ENCODE peak calls at places on chromosomes 3 and 15, in nine cellular contexts. P, A, H, N, C, S, D, X and I are unnamed samples.

GRCh38 chr15:96337991-96338771 is 7.7 kb downstream of the NR2F2 start:
- DNase-seq in A (no peak), P (no peak), D (peak), C (peak), N (no peak), H (peak), S (no peak), X (no peak), I (no peak)

GRCh38 chr3:177945999-177946398 is 590.2 kb upstream of the KCNMB2 start:
- DNase-seq in C (no peak), D (peak), S (no peak), P (no peak), X (no peak), H (no peak), N (no peak), A (no peak), I (no peak)

GRCh38 chr3:114706591-114707224 is 412.9 kb downstream of the TIGIT start:
- DNase-seq in X (no peak), D (peak), N (no peak), H (peak), S (peak), A (no peak), P (no peak), C (peak), I (peak)

GRCh38 chr3:173006006-173006405 is 135.0 kb downstream of the SPATA16 start:
- DNase-seq in H (no peak), X (no peak), P (no peak), S (no peak), A (no peak), C (no peak), D (no peak), N (no peak), I (no peak)

GRCh38 chr3:264394-265156 is 68.0 kb downstream of the CHL1 start:
- DNase-seq in H (peak), P (no peak), N (no peak), X (peak), A (no peak), D (peak), C (peak), S (no peak), I (no peak)

GRCh38 chr15:91055548-91056331 is 33.3 kb upstream of the VPS33B start:
- DNase-seq in A (peak), D (peak), N (peak), C (peak), S (peak), P (peak), H (peak), X (peak), I (peak)

GRCh38 chr3:190305406-190305805 is 16.8 kb downstream of the CLDN1 start:
- DNase-seq in A (no peak), C (peak), X (no peak), N (no peak), P (no peak), D (peak), S (no peak), H (no peak), I (peak)

GRCh38 chr3:76096836-76097587 is 311.7 kb upstream of the ZNF717 start:
- DNase-seq in A (no peak), X (no peak), H (peak), P (no peak), C (no peak), S (no peak), D (no peak), N (no peak), I (peak)

GRCh38 chr15:26634319-26634718 is 138.5 kb downstream of the GABRB3 start:
- DNase-seq in A (no peak), H (no peak), D (no peak), P (no peak), X (no peak), S (no peak), C (no peak), N (no peak), I (no peak)

GRCh38 chr15:58387130-58387529 is 44.7 kb upstream of the LIPC start:
- DNase-seq in A (no peak), S (no peak), D (peak), H (peak), X (peak), C (peak), P (no peak), N (no peak), I (peak)

GRCh38 chr3:53805463-53806159 is 40.6 kb downstream of the CHDH start:
- DNase-seq in S (no peak), N (no peak), P (no peak), H (no peak), A (no peak), X (no peak), C (no peak), D (no peak), I (no peak)

GRCh38 chr15:73293773-73294172 is 75.0 kb downstream of the HCN4 start:
- DNase-seq in N (no peak), A (no peak), X (no peak), H (no peak), P (no peak), S (no peak), D (no peak), C (no peak), I (no peak)

GRCh38 chr15:77185242-77185785 is 114.4 kb upstream of the TSPAN3 start:
- DNase-seq in N (no peak), A (no peak), X (no peak), S (no peak), H (no peak), C (no peak), P (no peak), D (peak), I (no peak)

GRCh38 chr3:185070491-185071335 is 82.1 kb downstream of the C3orf70 start:
- DNase-seq in C (peak), S (peak), D (no peak), X (no peak), H (no peak), A (no peak), N (no peak), P (no peak), I (peak)

GRCh38 chr3:103440539-103441113 is 1005.8 kb downstream of the ZPLD1 start:
- DNase-seq in D (no peak), P (no peak), X (no peak), A (no peak), S (no peak), H (peak), C (peak), N (no peak), I (no peak)

GRCh38 chr15:31306426-31307269 is 20.0 kb upstream of the KLF13 start:
- DNase-seq in P (peak), C (no peak), H (peak), A (no peak), D (no peak), X (no peak), N (no peak), S (peak), I (no peak)

GRCh38 chr3:89042251-89042650 is 65.2 kb upstream of the EPHA3 start:
- DNase-seq in N (no peak), C (no peak), H (peak), S (no peak), X (no peak), P (no peak), D (no peak), A (no peak), I (peak)

GRCh38 chr3:60027335-60027734 is 977.5 kb upstream of the CFAP20DC start:
- DNase-seq in X (no peak), H (no peak), D (no peak), S (no peak), P (no peak), N (no peak), A (no peak), C (no peak), I (no peak)

GRCh38 chr3:134064081-134064480 is 34.4 kb upstream of the SLCO2A1 start:
- DNase-seq in S (no peak), X (no peak), A (no peak), D (no peak), C (no peak), N (no peak), H (no peak), P (no peak), I (no peak)

GRCh38 chr3:170410428-170411029 is 8.1 kb upstream of the CLDN11 start:
- DNase-seq in S (no peak), N (no peak), H (peak), D (peak), P (no peak), X (peak), C (peak), A (no peak), I (peak)

GRCh38 chr3:134754768-134755559 is 40.1 kb upstream of the EPHB1 start:
- DNase-seq in P (peak), D (peak), X (no peak), H (peak), C (peak), A (no peak), S (peak), N (no peak), I (peak)

GRCh38 chr3:186722457-186722856 is 5.3 kb downstream of the KNG1 start:
- DNase-seq in A (no peak), D (peak), N (no peak), P (no peak), X (no peak), S (no peak), H (no peak), C (peak), I (peak)

GRCh38 chr3:69320867-69321266 is 65.0 kb downstream of the FRMD4B start:
- DNase-seq in D (no peak), P (peak), H (no peak), S (no peak), X (no peak), A (no peak), N (no peak), C (no peak), I (no peak)

GRCh38 chr3:151979914-151980313 is 106.5 kb downstream of the SUCNR1 start:
- DNase-seq in X (peak), H (no peak), P (no peak), C (no peak), S (no peak), N (no peak), A (no peak), D (no peak), I (peak)

GRCh38 chr3:197942956-197943556 is 6.9 kb upstream of the RPL35A start:
- DNase-seq in H (peak), D (peak), S (no peak), X (no peak), N (no peak), P (no peak), C (peak), A (no peak), I (peak)

GRCh38 chr3:51519848-51520247 is 18.7 kb upstream of the RAD54L2 start:
- DNase-seq in P (no peak), D (no peak), N (no peak), H (no peak), A (no peak), X (no peak), S (no peak), C (no peak), I (no peak)

GRCh38 chr3:172189987-172190603 is 150.7 kb downstream of the FNDC3B start:
- DNase-seq in N (no peak), S (no peak), H (no peak), D (peak), P (no peak), C (no peak), X (no peak), A (no peak), I (peak)

GRCh38 chr3:4596596-4596995 is 103.4 kb downstream of the ITPR1 start:
- DNase-seq in C (no peak), D (no peak), X (no peak), H (no peak), A (no peak), P (no peak), N (no peak), S (no peak), I (no peak)

GRCh38 chr3:160921020-160921635 is 165.1 kb downstream of the PPM1L start:
- DNase-seq in H (peak), S (peak), X (peak), P (no peak), N (no peak), D (peak), C (peak), A (no peak), I (peak)

GRCh38 chr3:172447611-172448579 is at the start of gene GHSR:
- DNase-seq in D (no peak), P (no peak), H (no peak), C (no peak), S (no peak), N (no peak), X (no peak), A (no peak), I (no peak)

GRCh38 chr15:48962662-48963523 is 826 bp downstream of the SHC4 start:
- DNase-seq in H (peak), N (no peak), P (peak), X (no peak), D (peak), A (no peak), C (peak), S (peak), I (peak)

GRCh38 chr15:74212494-74212893 is 9.9 kb upstream of the STRA6 start:
- DNase-seq in A (no peak), C (no peak), S (no peak), H (no peak), X (no peak), N (no peak), D (no peak), P (no peak), I (no peak)

GRCh38 chr15:70528270-70528706 is 235.1 kb downstream of the UACA start:
- DNase-seq in C (no peak), D (peak), N (no peak), A (no peak), X (no peak), S (no peak), P (no peak), H (peak), I (no peak)

GRCh38 chr3:195068045-195068444 is 202.9 kb downstream of the XXYLT1 start:
- DNase-seq in N (no peak), C (peak), A (no peak), X (no peak), S (no peak), P (no peak), D (no peak), H (peak), I (peak)

GRCh38 chr15:59292393-59292792 is 80.3 kb downstream of the MYO1E start:
- DNase-seq in A (peak), H (peak), C (peak), D (peak), X (no peak), N (no peak), S (no peak), P (no peak), I (peak)

GRCh38 chr3:185820973-185821758 is 3.7 kb downstream of the IGF2BP2 start:
- DNase-seq in A (no peak), S (no peak), P (no peak), N (no peak), D (peak), X (peak), C (peak), H (peak), I (peak)

GRCh38 chr15:100944237-100944875 is 25.2 kb downstream of the LRRK1 start:
- DNase-seq in A (no peak), P (no peak), S (no peak), C (no peak), H (no peak), X (no peak), N (no peak), D (peak), I (no peak)

GRCh38 chr3:168812234-168812633 is 716.5 kb upstream of the GOLIM4 start:
- DNase-seq in P (no peak), S (no peak), D (no peak), H (peak), N (no peak), C (no peak), X (no peak), A (no peak), I (peak)

GRCh38 chr3:68984011-68984410 is 29.5 kb downstream of the EOGT start:
- DNase-seq in H (no peak), P (no peak), S (no peak), C (no peak), A (no peak), D (no peak), X (no peak), N (no peak), I (no peak)

DNA sequence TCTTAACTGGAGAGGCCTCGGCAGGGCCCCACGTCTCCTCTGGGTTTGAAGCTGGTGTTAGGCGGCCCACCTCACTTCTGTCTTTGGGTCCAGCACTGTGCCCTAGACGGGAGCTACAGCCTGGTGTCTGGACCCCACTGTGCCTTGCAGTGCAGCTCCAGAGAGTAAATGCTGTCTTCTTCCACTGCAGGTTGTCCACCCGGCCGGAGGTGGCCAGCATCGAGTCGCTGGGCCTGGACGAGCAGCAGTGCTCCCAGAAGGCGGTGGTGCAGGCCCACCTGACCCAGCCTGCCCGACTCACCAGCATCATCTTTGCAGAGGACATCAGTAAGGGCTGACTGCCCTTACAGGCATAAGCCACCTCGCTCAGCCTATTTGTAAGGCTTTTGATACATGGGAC is 53.1 kb upstream of the TAMM41 start:
- DNase-seq in C (no peak), S (no peak), P (no peak), A (no peak), D (no peak), N (no peak), H (no peak), X (no peak), I (no peak)
- H3K4me3 ChIP-seq in C (no peak), S (no peak), P (no peak), A (no peak), D (no peak), N (no peak), H (no peak), X (no peak), I (no peak)

DNA sequence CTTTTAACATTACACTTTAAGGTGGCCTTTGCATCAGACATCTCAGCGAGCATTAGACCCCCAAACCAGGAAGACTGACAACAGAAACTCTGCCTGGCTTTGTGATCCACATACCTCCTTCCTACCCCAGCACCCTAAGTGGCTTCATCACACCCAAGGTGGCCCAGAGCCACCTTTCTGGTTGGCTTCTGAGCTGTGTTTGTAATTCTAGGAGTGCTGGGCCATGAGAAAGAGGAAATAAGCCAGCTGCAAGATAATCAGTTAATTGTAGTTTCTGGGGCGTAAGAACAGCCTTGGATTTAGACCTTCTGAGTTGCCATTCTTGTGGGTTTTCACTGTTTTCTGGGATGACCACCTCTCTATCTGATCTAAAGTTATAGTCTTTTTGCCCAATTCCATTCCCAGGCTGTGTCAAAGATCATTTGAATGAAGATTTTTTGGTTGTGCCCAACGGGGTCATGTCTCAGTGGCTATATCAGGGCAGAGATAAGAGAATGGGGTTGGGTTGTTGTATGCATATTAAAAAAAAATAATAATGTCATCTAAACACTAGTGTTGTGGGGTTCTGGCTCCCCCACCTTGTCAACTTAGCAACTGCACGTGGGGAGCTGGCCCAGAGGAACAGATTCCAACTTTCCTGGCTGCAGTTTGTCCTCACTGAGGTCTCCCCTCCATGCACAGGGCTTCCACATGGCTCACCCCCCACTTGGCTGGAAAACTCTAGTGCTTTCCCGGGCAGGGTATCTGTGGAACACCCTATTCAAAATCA is 234.8 kb upstream of the WNT5A start:
- DNase-seq in D (peak), C (peak), X (no peak), A (no peak), S (peak), H (peak), P (peak), N (no peak), I (peak)
- TF ChIP-seq CTCF in D (peak), C (peak), X (peak), A (peak), S (peak), H (peak), P (peak), N (no peak), I (peak)

DNA sequence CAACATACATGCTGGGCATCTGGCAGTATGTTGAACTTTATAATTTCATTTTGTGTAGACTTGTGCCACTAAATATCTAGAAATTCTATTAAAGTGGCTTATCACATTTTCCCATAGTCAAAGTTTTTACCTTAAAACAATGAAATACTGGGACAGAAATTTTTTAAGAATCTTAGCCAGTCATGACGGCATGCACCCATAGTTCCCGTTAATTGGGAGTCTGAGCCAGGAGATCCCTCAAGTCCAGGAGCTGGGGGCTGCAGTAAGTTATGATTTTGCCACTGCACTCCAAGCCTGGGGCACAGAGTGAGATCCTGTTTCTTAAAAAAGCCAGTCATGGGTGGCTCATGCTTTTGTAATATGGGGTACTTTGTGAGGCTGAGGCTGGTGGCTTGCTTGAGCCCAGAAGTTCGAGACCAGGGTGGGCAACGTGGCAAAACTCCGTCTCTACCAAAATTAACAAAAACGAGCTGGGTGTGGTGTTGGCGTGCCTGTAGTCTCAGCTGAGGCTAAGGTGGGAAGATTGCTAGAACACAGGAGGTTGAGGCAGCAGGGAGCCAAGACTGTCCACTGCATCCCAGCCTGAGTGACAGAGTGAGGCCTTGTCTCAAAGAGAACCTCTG is 3.1 kb downstream of the RPSA start:
- DNase-seq in P (no peak), C (no peak), X (no peak), D (no peak), A (no peak), S (no peak), H (no peak), N (no peak), I (no peak)
- H3K4me3 ChIP-seq in P (no peak), C (peak), X (no peak), D (no peak), A (no peak), S (no peak), H (no peak), N (no peak), I (no peak)

DNA sequence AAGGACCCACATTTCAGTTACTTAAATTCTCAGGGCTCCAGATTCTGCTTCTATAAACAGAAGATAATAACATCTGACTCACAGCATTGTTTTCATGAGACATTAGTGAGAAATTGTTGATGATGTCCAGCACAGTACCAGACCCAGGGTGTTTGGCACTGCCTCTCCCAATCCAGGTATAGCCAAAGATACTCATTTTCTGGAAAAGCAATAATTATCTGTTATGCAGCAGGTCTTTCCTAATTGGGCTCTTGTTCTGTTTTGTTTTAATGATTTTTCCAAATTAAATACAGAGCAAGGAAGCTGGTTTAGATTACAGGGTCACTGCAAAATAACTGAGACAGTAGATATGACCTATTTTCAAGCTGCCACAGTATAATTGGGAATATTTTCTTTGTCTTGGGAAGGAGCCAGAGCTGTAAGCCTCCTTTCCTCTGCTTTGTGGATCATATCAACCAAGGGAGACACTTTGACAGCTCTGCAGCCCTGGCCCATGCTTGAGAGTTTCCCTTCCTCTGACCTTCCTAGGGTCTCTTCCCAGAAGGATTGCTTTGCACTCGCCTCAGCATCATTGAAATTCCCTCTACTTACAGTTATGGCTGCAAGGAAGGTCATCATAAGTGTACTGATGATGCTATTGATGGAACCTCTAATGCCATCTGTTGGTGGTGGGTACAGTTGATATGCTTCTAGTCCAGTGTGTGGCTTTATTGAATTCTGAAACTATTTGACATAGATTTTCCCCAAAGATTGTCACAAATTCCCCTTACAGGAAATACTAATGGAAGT is 522.4 kb upstream of the ADAMTS9 start:
- DNase-seq in P (no peak), C (no peak), S (no peak), X (no peak), H (no peak), A (no peak), N (no peak), D (no peak), I (peak)
- TF ChIP-seq CTCF in P (peak), C (no peak), S (no peak), X (no peak), H (no peak), A (no peak), N (no peak), D (no peak), I (no peak)